ENCODE peak calls at places on chromosomes 13 and 19, in eight cellular contexts. K, J, U, G, T, Q, L and A are unnamed samples.

GRCh38 chr13:37716395-37716794 is 117.8 kb upstream of the POSTN start:
- DNase-seq in K (no peak), J (no peak), U (no peak), G (no peak), T (no peak), Q (no peak), L (no peak), A (no peak)

GRCh38 chr13:67119481-67119883 is 110.7 kb downstream of the PCDH9 start:
- DNase-seq in K (no peak), J (no peak), U (no peak), G (no peak), T (no peak), Q (no peak), L (no peak), A (no peak)

GRCh38 chr13:111893607-111894443 is 173.1 kb upstream of the SOX1 start:
- DNase-seq in K (peak), J (no peak), U (peak), G (no peak), T (no peak), Q (no peak), L (no peak), A (no peak)

GRCh38 chr13:27016871-27017270 is 154.7 kb downstream of the USP12 start:
- DNase-seq in K (no peak), J (no peak), U (no peak), G (peak), T (no peak), Q (no peak), L (peak), A (peak)

GRCh38 chr19:6744381-6745288 is 5.2 kb downstream of the TRIP10 start:
- DNase-seq in K (peak), J (no peak), U (no peak), G (peak), T (no peak), Q (no peak), L (peak), A (no peak)

GRCh38 chr13:111872475-111873150 is 194.3 kb upstream of the SOX1 start:
- DNase-seq in K (no peak), J (no peak), U (no peak), G (no peak), T (no peak), Q (no peak), L (no peak), A (peak)

GRCh38 chr13:24287748-24288287 is 21.6 kb upstream of the C1QTNF9 start:
- DNase-seq in K (no peak), J (no peak), U (no peak), G (no peak), T (no peak), Q (no peak), L (no peak), A (no peak)

GRCh38 chr13:50248537-50249521 is 233.6 kb downstream of the KCNRG start:
- DNase-seq in K (no peak), J (no peak), U (no peak), G (no peak), T (no peak), Q (no peak), L (no peak), A (no peak)

GRCh38 chr19:31254611-31255010 is 94.6 kb downstream of the TSHZ3 start:
- DNase-seq in K (no peak), J (no peak), U (no peak), G (no peak), T (no peak), Q (no peak), L (no peak), A (no peak)

GRCh38 chr19:1274081-1274851 is 1.1 kb upstream of the FAM174C start:
- DNase-seq in K (no peak), J (no peak), U (no peak), G (no peak), T (no peak), Q (no peak), L (no peak), A (no peak)

GRCh38 chr19:42540071-42540553 is 11.8 kb upstream of the CEACAM1 start:
- DNase-seq in K (no peak), J (no peak), U (no peak), G (no peak), T (no peak), Q (no peak), L (no peak), A (peak)

GRCh38 chr19:13031917-13032623 is 36.8 kb downstream of the NFIX start:
- DNase-seq in K (peak), J (no peak), U (no peak), G (peak), T (no peak), Q (no peak), L (no peak), A (no peak)

GRCh38 chr19:18044825-18045304 is 36.9 kb downstream of the ARRDC2 start:
- DNase-seq in K (peak), J (peak), U (no peak), G (peak), T (no peak), Q (peak), L (peak), A (no peak)

GRCh38 chr13:80132741-80133601 is 208.0 kb downstream of the SPRY2 start:
- DNase-seq in K (peak), J (no peak), U (peak), G (peak), T (no peak), Q (no peak), L (peak), A (no peak)

GRCh38 chr13:108993346-108993745 is 363.9 kb downstream of the MYO16 start:
- DNase-seq in K (no peak), J (no peak), U (no peak), G (no peak), T (no peak), Q (peak), L (no peak), A (no peak)